ENCODE peak calls at places on chromosomes 12 and 14, in six cellular contexts. R is tibial artery, W is psoas muscle, I is keratinocyte, P is fibroblast of lung, Q is lower lobe of right lung. E is an unnamed sample.

GRCh38 chr12:46261658-46262057 is 7.2 kb downstream of the SLC38A1 start:
- DNase-seq in R (no peak), W (no peak), I (no peak), P (no peak), Q (no peak), E (no peak)

GRCh38 chr12:113905829-113906228 is 60.3 kb downstream of the RBM19 start:
- DNase-seq in R (no peak), W (no peak), I (no peak), P (no peak), Q (no peak), E (no peak)

GRCh38 chr14:104968541-104969401 is 9.4 kb downstream of the AHNAK2 start:
- DNase-seq in R (peak), W (peak), I (peak), P (peak), Q (peak), E (no peak)

GRCh38 chr14:68397827-68398226 is 395.0 kb downstream of the ZFP36L1 start:
- DNase-seq in R (no peak), W (no peak), I (no peak), P (peak), Q (no peak), E (no peak)

GRCh38 chr14:24721772-24722171 is 87.8 kb upstream of the GZMB start:
- DNase-seq in R (no peak), W (no peak), I (no peak), P (no peak), Q (no peak), E (no peak)

GRCh38 chr14:64760916-64761315 is 56.7 kb downstream of the PLEKHG3 start:
- DNase-seq in R (no peak), W (peak), I (no peak), P (no peak), Q (peak), E (no peak)

GRCh38 chr14:70162353-70162752 is 26.4 kb downstream of the SLC8A3 start:
- DNase-seq in R (no peak), W (no peak), I (no peak), P (no peak), Q (no peak), E (no peak)

GRCh38 chr12:91178139-91178561 is 4.5 kb downstream of the DCN start:
- DNase-seq in R (no peak), W (peak), I (no peak), P (peak), Q (no peak), E (no peak)

GRCh38 chr12:105219261-105220018 is 16.5 kb downstream of the APPL2 start:
- DNase-seq in R (no peak), W (no peak), I (no peak), P (no peak), Q (no peak), E (no peak)

GRCh38 chr12:131910302-131911110 is 16.1 kb downstream of the ULK1 start:
- DNase-seq in R (no peak), W (no peak), I (no peak), P (no peak), Q (no peak), E (no peak)

DNA sequence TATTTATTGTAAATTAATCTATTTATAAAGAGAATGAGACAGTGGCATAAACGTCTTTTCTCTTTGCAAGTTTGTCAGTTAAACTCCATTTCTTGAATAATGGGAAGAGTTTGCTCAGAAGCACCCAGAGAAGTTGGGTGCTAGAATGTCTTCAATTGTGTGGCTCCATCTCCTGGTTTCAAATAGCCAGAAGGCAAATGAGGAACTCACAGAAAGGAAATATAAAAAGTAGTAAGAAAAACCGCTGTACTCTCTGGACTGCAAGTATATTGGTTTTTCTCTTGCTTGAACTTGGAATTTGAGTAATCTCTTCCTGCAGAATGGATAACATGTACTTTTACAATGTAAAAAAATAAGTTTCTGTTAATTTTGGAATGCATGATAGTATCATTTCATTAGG is 217.5 kb downstream of the DPY19L2 start:
- DNase-seq in R (no peak), W (no peak), I (no peak), P (no peak), Q (no peak), E (no peak)
- H3K27ac ChIP-seq in R (no peak), W (no peak), I (no peak), P (no peak), Q (no peak), E (no peak)

GRCh38 chr12:4275869-4276253 is 2.3 kb downstream of the CCND2 start:
- DNase-seq in R (peak), W (no peak), I (no peak), P (no peak), Q (no peak), E (no peak)
- H3K27ac ChIP-seq in R (peak), W (no peak), I (peak), P (no peak), Q (peak), E (no peak)

DNA sequence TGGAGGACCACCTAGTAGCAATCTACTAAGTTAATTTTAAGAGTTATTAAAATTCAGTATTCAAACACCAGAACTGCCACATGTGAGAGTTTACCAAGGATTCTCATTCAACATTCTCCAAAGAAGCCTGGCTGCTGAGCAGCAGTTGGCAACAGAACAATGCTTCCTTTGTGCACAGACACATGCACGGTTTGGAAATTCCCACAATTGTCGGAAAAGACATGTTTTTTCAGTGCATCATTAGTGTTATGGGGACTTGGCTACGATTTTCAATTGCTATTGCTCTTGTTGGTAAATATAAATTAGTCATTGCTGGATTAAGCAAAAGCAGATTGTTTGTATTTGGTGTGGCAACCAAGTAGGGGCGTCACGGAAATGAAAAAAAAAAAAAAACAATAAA is 22.2 kb downstream of the ST8SIA1 start:
- DNase-seq in R (no peak), W (no peak), I (peak), P (peak), Q (no peak), E (no peak)
- H3K27ac ChIP-seq in R (no peak), W (no peak), I (peak), P (no peak), Q (no peak), E (no peak)

GRCh38 chr12:6228535-6229223 is 28.5 kb downstream of the CD9 start:
- DNase-seq in R (peak), W (peak), I (no peak), P (no peak), Q (no peak), E (no peak)

GRCh38 chr12:6229823-6230222 is 29.6 kb downstream of the CD9 start:
- DNase-seq in R (peak), W (peak), I (no peak), P (peak), Q (peak), E (peak)

GRCh38 chr12:6229224-6229748 is 29.1 kb downstream of the CD9 start:
- DNase-seq in R (peak), W (no peak), I (no peak), P (no peak), Q (peak), E (no peak)

GRCh38 chr12:6231359-6232268 is 31.4 kb downstream of the CD9 start:
- DNase-seq in R (no peak), W (no peak), I (no peak), P (peak), Q (no peak), E (no peak)

DNA sequence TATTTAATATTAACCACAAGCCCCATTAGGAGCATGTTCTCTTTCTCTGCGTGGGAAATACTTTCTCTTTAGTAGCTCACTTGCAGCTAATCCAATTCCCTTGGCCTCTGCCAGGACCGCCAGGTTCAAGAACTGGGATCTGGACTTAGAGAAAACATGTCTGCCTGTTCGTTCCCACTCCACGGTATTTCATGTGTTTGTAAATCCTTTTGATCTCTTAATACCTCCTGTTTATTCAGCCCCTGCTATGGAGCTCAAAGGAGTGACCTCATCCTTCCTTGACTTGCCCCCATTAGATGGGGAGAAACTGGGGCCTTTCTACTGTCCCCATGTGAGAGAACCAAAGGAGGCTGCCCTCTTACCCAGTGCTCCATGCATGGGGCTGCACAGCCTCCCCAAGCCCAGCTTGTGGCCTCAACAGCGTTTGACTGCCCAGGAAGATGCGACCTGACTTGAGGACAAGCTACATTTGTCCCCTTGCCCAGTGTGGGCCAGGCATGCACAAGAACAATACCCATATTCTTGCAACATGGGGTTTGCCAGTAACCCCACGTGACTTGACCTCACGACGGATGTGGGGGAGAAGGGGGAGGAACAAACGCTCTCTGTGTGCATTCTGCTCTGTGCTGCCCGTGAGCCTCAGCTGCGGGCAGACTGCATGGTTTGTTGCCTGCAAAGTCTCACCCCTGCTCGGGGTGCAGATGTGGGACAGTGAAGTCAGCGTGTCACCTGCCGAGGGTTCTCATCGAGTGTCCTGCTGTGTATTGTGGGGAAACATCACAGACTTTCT is 30.3 kb downstream of the CD9 start:
- DNase-seq in R (peak), W (peak), I (no peak), P (peak), Q (peak), E (peak)
- H3K27ac ChIP-seq in R (peak), W (peak), I (peak), P (peak), Q (peak), E (peak)

DNA sequence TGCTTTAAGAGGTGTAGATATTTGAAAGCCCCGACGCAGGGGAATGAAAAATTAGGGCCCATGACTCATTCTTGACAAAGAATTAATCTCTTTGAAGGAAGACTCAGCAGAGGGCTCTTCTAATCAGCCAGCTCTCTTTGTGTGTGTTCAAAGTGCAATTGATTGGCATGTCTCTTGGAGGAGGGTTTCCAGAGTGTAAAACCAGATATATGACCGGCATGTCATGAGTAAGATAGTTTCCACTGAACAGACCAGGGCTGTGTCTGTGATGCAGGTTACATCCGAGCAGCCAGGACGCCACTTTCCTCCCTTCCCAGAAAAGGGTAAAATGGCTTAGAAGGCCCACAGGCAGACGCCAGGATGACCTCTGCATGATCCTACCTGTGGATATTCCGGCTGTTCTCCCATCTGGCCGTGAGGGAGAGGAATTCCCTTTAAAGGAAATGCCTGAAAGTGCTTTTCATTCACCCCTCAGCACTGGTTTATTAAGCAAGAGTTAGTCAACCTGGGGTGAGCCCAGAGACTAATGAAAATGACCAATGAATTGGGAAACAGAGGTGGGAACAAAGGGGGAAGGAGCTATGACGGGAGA is 7.2 kb upstream of the KRT75 start:
- DNase-seq in R (no peak), W (no peak), I (no peak), P (peak), Q (no peak), E (no peak)
- H3K27ac ChIP-seq in R (no peak), W (no peak), I (peak), P (no peak), Q (no peak), E (no peak)

DNA sequence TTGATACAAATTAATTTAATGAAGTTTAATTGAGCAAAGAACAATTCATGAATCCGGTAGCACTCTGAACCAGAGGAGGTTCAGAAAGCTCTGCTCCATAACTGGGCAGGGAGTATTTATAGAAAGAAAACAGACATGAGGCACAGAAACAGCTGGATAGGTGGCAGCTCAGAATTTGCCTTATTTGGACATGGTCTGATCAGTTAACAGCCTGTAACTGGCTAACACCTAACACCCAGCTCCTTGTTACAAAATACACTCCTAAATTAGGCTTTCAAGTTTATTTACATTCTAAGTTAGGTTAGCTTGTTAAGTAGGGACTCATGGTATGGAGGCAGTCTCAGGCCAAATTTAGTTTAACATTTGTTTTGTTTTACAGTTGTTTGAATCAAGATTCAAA is 67.8 kb upstream of the TMCC3 start:
- DNase-seq in R (no peak), W (no peak), I (no peak), P (peak), Q (no peak), E (no peak)
- H3K27ac ChIP-seq in R (no peak), W (no peak), I (no peak), P (no peak), Q (no peak), E (no peak)

GRCh38 chr14:36174767-36175424 is 1.6 kb downstream of the PTCSC3 start:
- DNase-seq in R (no peak), W (no peak), I (no peak), P (no peak), Q (no peak), E (no peak)
- H3K27ac ChIP-seq in R (no peak), W (no peak), I (no peak), P (no peak), Q (no peak), E (no peak)

GRCh38 chr12:95995238-95996031 is 709 bp downstream of the HAL start:
- DNase-seq in R (no peak), W (no peak), I (no peak), P (peak), Q (peak), E (no peak)
- H3K27ac ChIP-seq in R (no peak), W (no peak), I (no peak), P (no peak), Q (peak), E (no peak)

DNA sequence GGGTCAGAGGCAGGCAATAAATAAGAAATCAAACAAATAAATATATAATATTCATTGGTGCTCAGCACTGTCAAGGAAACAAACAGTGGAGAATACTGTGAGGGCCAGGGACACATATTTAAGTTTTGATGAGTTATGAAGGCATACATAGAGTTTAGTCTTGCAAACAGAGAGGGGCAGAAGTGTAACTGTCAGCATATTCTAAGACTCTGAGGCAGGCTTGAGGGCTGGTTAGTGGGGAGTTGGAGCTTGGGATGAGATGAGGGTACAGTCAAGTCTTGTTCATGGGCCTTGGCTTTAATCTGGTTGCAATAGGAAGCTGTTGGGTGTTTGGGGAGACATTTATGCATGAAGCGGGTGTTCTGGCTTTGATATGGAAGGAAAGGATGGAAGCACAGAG is 78.9 kb downstream of the PELI2 start:
- DNase-seq in R (no peak), W (no peak), I (no peak), P (no peak), Q (no peak), E (no peak)
- H3K27ac ChIP-seq in R (no peak), W (no peak), I (no peak), P (no peak), Q (no peak), E (no peak)